ENCODE peak calls at places on chromosomes 16 and 17, in six cellular contexts. One of them, this sample, is unnamed.
A peak's percentile ranks its signal among the peaks of the same experiment; 100 is the strongest.

GRCh38 chr17:38663125-38663751 is 11.5 kb downstream of the EPOP start:
- DNase-seq in K562: peak; percentile 74
- DNase-seq in WTC11: peak; percentile 95
- DNase-seq in A549: peak; percentile 88
- DNase-seq in H1: peak; percentile 90
- DNase-seq in HepG2: peak; percentile 90
- DNase-seq in this sample: peak; percentile 55

GRCh38 chr16:1335996-1336395 is 2.6 kb downstream of the BAIAP3 start:
- DNase-seq in K562: no peak
- DNase-seq in WTC11: peak; percentile 61
- DNase-seq in A549: no peak
- DNase-seq in H1: no peak
- DNase-seq in HepG2: no peak
- DNase-seq in this sample: no peak

GRCh38 chr16:54171855-54172537 is 114.6 kb downstream of the IRX3 start:
- DNase-seq in K562: no peak
- DNase-seq in WTC11: no peak
- DNase-seq in A549: no peak
- DNase-seq in H1: no peak
- DNase-seq in HepG2: peak; percentile 46
- DNase-seq in this sample: no peak

GRCh38 chr17:78429618-78429995 is 51.2 kb downstream of the PGS1 start:
- DNase-seq in K562: no peak
- DNase-seq in WTC11: no peak
- DNase-seq in A549: no peak
- DNase-seq in H1: no peak
- DNase-seq in HepG2: no peak
- DNase-seq in this sample: no peak

GRCh38 chr16:86995456-86995855 is 321.7 kb downstream of the C16orf95 start:
- DNase-seq in K562: no peak
- DNase-seq in WTC11: no peak
- DNase-seq in A549: no peak
- DNase-seq in H1: no peak
- DNase-seq in HepG2: no peak
- DNase-seq in this sample: no peak

GRCh38 chr17:37828313-37829124 is 83.7 kb upstream of the HNF1B start:
- DNase-seq in K562: peak; percentile 78
- DNase-seq in WTC11: no peak
- DNase-seq in A549: peak; percentile 71
- DNase-seq in H1: no peak
- DNase-seq in HepG2: no peak
- DNase-seq in this sample: peak; percentile 47

GRCh38 chr17:66964083-66964771 is at the start of gene CACNG4:
- DNase-seq in K562: no peak
- DNase-seq in WTC11: peak; percentile 47
- DNase-seq in A549: no peak
- DNase-seq in H1: peak; percentile 73
- DNase-seq in HepG2: no peak
- DNase-seq in this sample: no peak

GRCh38 chr17:78805301-78805700 is 23.2 kb upstream of the CYTH1 start:
- DNase-seq in K562: no peak
- DNase-seq in WTC11: no peak
- DNase-seq in A549: no peak
- DNase-seq in H1: no peak
- DNase-seq in HepG2: no peak
- DNase-seq in this sample: no peak

GRCh38 chr17:40068917-40069750 is 6.4 kb downstream of the THRA start:
- DNase-seq in K562: peak; percentile 64
- DNase-seq in WTC11: no peak
- DNase-seq in A549: peak; percentile 82
- DNase-seq in H1: peak; percentile 65
- DNase-seq in HepG2: no peak
- DNase-seq in this sample: peak; percentile 75

GRCh38 chr16:85750827-85751641 is at the start of gene C16orf74:
- DNase-seq in K562: peak; percentile 75
- DNase-seq in WTC11: peak; percentile 35
- DNase-seq in A549: peak; percentile 32
- DNase-seq in H1: no peak
- DNase-seq in HepG2: no peak
- DNase-seq in this sample: peak; percentile 34

GRCh38 chr16:19601083-19601976 is 45.8 kb downstream of the VPS35L start:
- DNase-seq in K562: peak; percentile 44
- DNase-seq in WTC11: no peak
- DNase-seq in A549: peak; percentile 42
- DNase-seq in H1: peak; percentile 56
- DNase-seq in HepG2: peak; percentile 47
- DNase-seq in this sample: peak; percentile 60

GRCh38 chr16:27273670-27274522 is 5.3 kb upstream of the NSMCE1 start:
- DNase-seq in K562: no peak
- DNase-seq in WTC11: no peak
- DNase-seq in A549: peak; percentile 87
- DNase-seq in H1: peak; percentile 30
- DNase-seq in HepG2: peak; percentile 100
- DNase-seq in this sample: no peak

GRCh38 chr16:86924537-86924936 is 346.2 kb downstream of the FOXL1 start:
- DNase-seq in K562: no peak
- DNase-seq in WTC11: no peak
- DNase-seq in A549: peak; percentile 12
- DNase-seq in H1: no peak
- DNase-seq in HepG2: no peak
- DNase-seq in this sample: peak; percentile 47

GRCh38 chr17:80694992-80695912 is 150.6 kb downstream of the RPTOR start:
- DNase-seq in K562: no peak
- DNase-seq in WTC11: no peak
- DNase-seq in A549: no peak
- DNase-seq in H1: no peak
- DNase-seq in HepG2: peak; percentile 52
- DNase-seq in this sample: peak; percentile 57

GRCh38 chr16:31464348-31464769 is 5.1 kb downstream of the ARMC5 start:
- DNase-seq in K562: peak; percentile 1
- DNase-seq in WTC11: no peak
- DNase-seq in A549: no peak
- DNase-seq in H1: no peak
- DNase-seq in HepG2: no peak
- DNase-seq in this sample: no peak

GRCh38 chr16:19431636-19432340 is 14.1 kb downstream of the TMC5 start:
- DNase-seq in K562: no peak
- DNase-seq in WTC11: no peak
- DNase-seq in A549: no peak
- DNase-seq in H1: no peak
- DNase-seq in HepG2: no peak
- DNase-seq in this sample: no peak

GRCh38 chr17:47288531-47289116 is 35.0 kb downstream of the ITGB3 start:
- DNase-seq in K562: peak; percentile 91
- DNase-seq in WTC11: no peak
- DNase-seq in A549: peak; percentile 22
- DNase-seq in H1: no peak
- DNase-seq in HepG2: no peak
- DNase-seq in this sample: no peak

GRCh38 chr17:82536220-82537201 is 17.0 kb downstream of the FOXK2 start:
- DNase-seq in K562: no peak
- DNase-seq in WTC11: no peak
- DNase-seq in A549: no peak
- DNase-seq in H1: no peak
- DNase-seq in HepG2: no peak
- DNase-seq in this sample: peak; percentile 97

GRCh38 chr17:37791434-37791833 is 46.6 kb upstream of the HNF1B start:
- DNase-seq in K562: peak; percentile 58
- DNase-seq in WTC11: peak; percentile 30
- DNase-seq in A549: peak; percentile 80
- DNase-seq in H1: no peak
- DNase-seq in HepG2: peak; percentile 45
- DNase-seq in this sample: peak; percentile 7

GRCh38 chr17:6786618-6787017 is 10.6 kb downstream of the FBXO39 start:
- DNase-seq in K562: no peak
- DNase-seq in WTC11: no peak
- DNase-seq in A549: peak; percentile 14
- DNase-seq in H1: no peak
- DNase-seq in HepG2: no peak
- DNase-seq in this sample: peak; percentile 93

GRCh38 chr17:42553866-42554249 is 1.1 kb downstream of the HSD17B1 start:
- DNase-seq in K562: no peak
- DNase-seq in WTC11: no peak
- DNase-seq in A549: no peak
- DNase-seq in H1: no peak
- DNase-seq in HepG2: no peak
- DNase-seq in this sample: no peak

DNA sequence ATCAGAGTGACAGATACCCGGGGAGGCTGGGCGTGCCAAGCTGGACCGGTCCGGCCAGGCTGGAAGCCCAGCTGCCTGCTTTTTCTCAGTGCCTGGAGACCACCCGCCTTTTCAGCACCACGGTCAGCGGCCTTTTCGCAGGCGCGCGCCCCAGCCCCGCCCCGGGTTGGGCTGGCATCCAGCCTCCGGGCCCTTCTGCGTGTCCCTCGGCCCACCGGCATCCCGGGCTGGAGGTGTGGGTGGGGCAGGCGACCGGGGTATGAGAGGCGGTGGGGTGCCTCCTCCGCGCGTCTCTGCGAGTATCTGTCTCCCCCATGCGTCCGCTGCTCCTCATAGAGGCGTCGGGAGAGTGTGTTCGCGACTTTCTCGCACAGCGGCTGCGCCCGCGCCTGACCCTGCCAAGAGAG is 102.5 kb downstream of the MRM1 start:
- DNase-seq in K562: peak; percentile 76
- DNase-seq in WTC11: peak; percentile 91
- DNase-seq in A549: peak; percentile 22
- DNase-seq in H1: peak; percentile 98
- DNase-seq in HepG2: no peak
- DNase-seq in this sample: peak; percentile 21
- TF ChIP-seq JUN in K562: no peak
- TF ChIP-seq JUN in WTC11: peak; percentile 87
- TF ChIP-seq JUN in A549: no peak
- TF ChIP-seq JUN in H1: no peak
- TF ChIP-seq JUN in HepG2: no peak
- TF ChIP-seq JUN in this sample: no peak

GRCh38 chr17:57142925-57143324 is 57.9 kb downstream of the AKAP1 start:
- DNase-seq in K562: no peak
- DNase-seq in WTC11: no peak
- DNase-seq in A549: peak; percentile 18
- DNase-seq in H1: no peak
- DNase-seq in HepG2: no peak
- DNase-seq in this sample: no peak

GRCh38 chr17:57144567-57144966 is 59.5 kb downstream of the AKAP1 start:
- DNase-seq in K562: no peak
- DNase-seq in WTC11: no peak
- DNase-seq in A549: no peak
- DNase-seq in H1: no peak
- DNase-seq in HepG2: no peak
- DNase-seq in this sample: no peak

GRCh38 chr17:57143341-57143740 is 58.3 kb downstream of the AKAP1 start:
- DNase-seq in K562: no peak
- DNase-seq in WTC11: no peak
- DNase-seq in A549: no peak
- DNase-seq in H1: no peak
- DNase-seq in HepG2: no peak
- DNase-seq in this sample: no peak

GRCh38 chr17:57143919-57144318 is 58.9 kb downstream of the AKAP1 start:
- DNase-seq in K562: no peak
- DNase-seq in WTC11: no peak
- DNase-seq in A549: no peak
- DNase-seq in H1: no peak
- DNase-seq in HepG2: no peak
- DNase-seq in this sample: no peak

GRCh38 chr17:57145347-57145746 is 60.3 kb downstream of the AKAP1 start:
- DNase-seq in K562: no peak
- DNase-seq in WTC11: no peak
- DNase-seq in A549: no peak
- DNase-seq in H1: no peak
- DNase-seq in HepG2: no peak
- DNase-seq in this sample: no peak
- TF ChIP-seq CTCF in K562: no peak
- TF ChIP-seq CTCF in WTC11: no peak
- TF ChIP-seq CTCF in A549: no peak
- TF ChIP-seq CTCF in H1: no peak
- TF ChIP-seq CTCF in HepG2: no peak
- TF ChIP-seq CTCF in this sample: no peak

GRCh38 chr17:76772842-76773521 is 35.1 kb downstream of the MFSD11 start:
- DNase-seq in K562: peak; percentile 32
- DNase-seq in WTC11: no peak
- DNase-seq in A549: peak; percentile 55
- DNase-seq in H1: no peak
- DNase-seq in HepG2: peak; percentile 59
- DNase-seq in this sample: peak; percentile 75
- TF ChIP-seq MAX in K562: no peak
- TF ChIP-seq MAX in WTC11: no peak
- TF ChIP-seq MAX in A549: no peak
- TF ChIP-seq MAX in H1: no peak
- TF ChIP-seq MAX in HepG2: no peak
- TF ChIP-seq MAX in this sample: no peak

DNA sequence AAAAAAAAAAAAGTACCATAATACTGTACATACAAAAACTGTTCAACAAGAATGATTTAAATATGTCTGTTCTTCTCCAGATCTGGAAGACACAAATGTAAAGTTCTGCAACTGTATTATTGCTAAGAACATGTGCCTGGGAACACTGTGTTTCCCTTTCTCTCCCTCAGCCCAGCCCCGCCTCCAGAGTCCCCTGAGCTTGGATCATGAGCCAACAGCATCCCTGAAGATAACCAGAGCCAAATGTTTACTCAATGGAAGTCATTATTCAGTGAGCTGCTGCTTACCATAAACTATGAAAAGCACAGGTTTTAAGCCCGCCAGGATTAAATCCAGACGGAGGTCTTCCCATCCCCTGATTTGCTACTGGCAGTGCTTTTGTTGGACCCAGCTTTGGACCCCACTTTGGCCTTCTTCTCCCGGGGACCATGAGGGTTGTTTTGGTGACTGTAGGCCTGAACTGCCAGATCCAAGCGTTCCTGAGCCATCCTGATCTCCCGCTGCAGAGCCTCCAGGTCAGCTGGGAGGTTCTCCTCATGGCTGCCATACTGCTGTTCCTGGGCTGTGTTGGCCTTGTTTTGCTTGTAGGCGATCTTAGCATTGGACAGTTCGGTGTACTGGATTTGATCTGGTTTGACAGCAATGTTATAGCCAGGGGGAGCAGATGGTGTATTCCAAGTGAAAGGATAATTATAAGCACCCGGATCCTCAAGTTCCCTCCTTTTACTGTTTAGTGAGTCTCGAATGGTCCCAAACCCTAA is 25.6 kb downstream of the GJC1 start:
- DNase-seq in K562: no peak
- DNase-seq in WTC11: no peak
- DNase-seq in A549: no peak
- DNase-seq in H1: no peak
- DNase-seq in HepG2: no peak
- DNase-seq in this sample: no peak
- TF ChIP-seq JUN in K562: no peak
- TF ChIP-seq JUN in WTC11: no peak
- TF ChIP-seq JUN in A549: no peak
- TF ChIP-seq JUN in H1: no peak
- TF ChIP-seq JUN in HepG2: no peak
- TF ChIP-seq JUN in this sample: no peak

GRCh38 chr16:72836985-72837384 is 210.9 kb downstream of the ZFHX3 start:
- DNase-seq in K562: no peak
- DNase-seq in WTC11: peak; percentile 30
- DNase-seq in A549: peak; percentile 22
- DNase-seq in H1: no peak
- DNase-seq in HepG2: peak; percentile 34
- DNase-seq in this sample: no peak
- TF ChIP-seq CTCF in K562: peak; percentile 27
- TF ChIP-seq CTCF in WTC11: no peak
- TF ChIP-seq CTCF in A549: no peak
- TF ChIP-seq CTCF in H1: peak; percentile 66
- TF ChIP-seq CTCF in HepG2: peak; percentile 27
- TF ChIP-seq CTCF in this sample: peak; percentile 3

GRCh38 chr17:1645207-1646171 is at the start of gene SCARF1:
- DNase-seq in K562: no peak
- DNase-seq in WTC11: peak; percentile 24
- DNase-seq in A549: no peak
- DNase-seq in H1: no peak
- DNase-seq in HepG2: no peak
- DNase-seq in this sample: peak; percentile 88
- TF ChIP-seq MAX in K562: no peak
- TF ChIP-seq MAX in WTC11: no peak
- TF ChIP-seq MAX in A549: no peak
- TF ChIP-seq MAX in H1: no peak
- TF ChIP-seq MAX in HepG2: no peak
- TF ChIP-seq MAX in this sample: peak; percentile 36

This sample was measured in endothelial cell of umbilical vein.